ENCODE peak calls at places on chromosome 11, in nine cellular contexts. One of them, this sample, is unnamed.

GRCh38 chr11:118050208-118050891 is 26.5 kb upstream of the TMPRSS4 start:
- DNase-seq in cardiac fibroblast: no peak
- DNase-seq in AG09319: no peak
- DNase-seq in astrocyte: no peak
- DNase-seq in lung: no peak
- DNase-seq in adrenal gland: no peak
- DNase-seq in Calu3: no peak
- DNase-seq in Peyer's patch: no peak
- DNase-seq in A549: no peak
- DNase-seq in this sample: peak; percentile 63

GRCh38 chr11:104926771-104927470 is 28.7 kb upstream of the CASP12 start:
- DNase-seq in cardiac fibroblast: no peak
- DNase-seq in AG09319: no peak
- DNase-seq in astrocyte: peak; percentile 11
- DNase-seq in lung: no peak
- DNase-seq in adrenal gland: no peak
- DNase-seq in Calu3: no peak
- DNase-seq in Peyer's patch: no peak
- DNase-seq in A549: no peak
- DNase-seq in this sample: no peak

GRCh38 chr11:45964911-45965389 is 42.5 kb downstream of the LARGE2 start:
- DNase-seq in cardiac fibroblast: peak; percentile 89
- DNase-seq in AG09319: peak; percentile 45
- DNase-seq in astrocyte: peak; percentile 49
- DNase-seq in lung: peak; percentile 52
- DNase-seq in adrenal gland: peak; percentile 65
- DNase-seq in Calu3: peak; percentile 63
- DNase-seq in Peyer's patch: peak; percentile 37
- DNase-seq in A549: peak; percentile 65
- DNase-seq in this sample: no peak

GRCh38 chr11:74255741-74256369 is 55.6 kb downstream of the P4HA3 start:
- DNase-seq in cardiac fibroblast: peak; percentile 76
- DNase-seq in AG09319: peak; percentile 24
- DNase-seq in astrocyte: peak; percentile 20
- DNase-seq in lung: peak; percentile 46
- DNase-seq in adrenal gland: peak; percentile 28
- DNase-seq in Calu3: peak; percentile 37
- DNase-seq in Peyer's patch: peak; percentile 25
- DNase-seq in A549: peak; percentile 74
- DNase-seq in this sample: no peak

GRCh38 chr11:66289548-66290331 is 797 bp upstream of the YIF1A start:
- DNase-seq in cardiac fibroblast: no peak
- DNase-seq in AG09319: peak; percentile 45
- DNase-seq in astrocyte: no peak
- DNase-seq in lung: no peak
- DNase-seq in adrenal gland: peak; percentile 80
- DNase-seq in Calu3: peak; percentile 77
- DNase-seq in Peyer's patch: peak; percentile 73
- DNase-seq in A549: peak; percentile 60
- DNase-seq in this sample: peak; percentile 95

GRCh38 chr11:119337581-119338317 is 2.9 kb downstream of the C1QTNF5 start:
- DNase-seq in cardiac fibroblast: peak; percentile 60
- DNase-seq in AG09319: no peak
- DNase-seq in astrocyte: peak; percentile 67
- DNase-seq in lung: no peak
- DNase-seq in adrenal gland: no peak
- DNase-seq in Calu3: no peak
- DNase-seq in Peyer's patch: no peak
- DNase-seq in A549: no peak
- DNase-seq in this sample: no peak

GRCh38 chr11:107018274-107018901 is at the start of gene GUCY1A2:
- DNase-seq in cardiac fibroblast: peak; percentile 6
- DNase-seq in AG09319: no peak
- DNase-seq in astrocyte: peak; percentile 18
- DNase-seq in lung: no peak
- DNase-seq in adrenal gland: peak; percentile 29
- DNase-seq in Calu3: no peak
- DNase-seq in Peyer's patch: no peak
- DNase-seq in A549: no peak
- DNase-seq in this sample: no peak

GRCh38 chr11:79431535-79431934 is 9.3 kb downstream of the TENM4 start:
- DNase-seq in cardiac fibroblast: no peak
- DNase-seq in AG09319: no peak
- DNase-seq in astrocyte: peak; percentile 89
- DNase-seq in lung: no peak
- DNase-seq in adrenal gland: no peak
- DNase-seq in Calu3: no peak
- DNase-seq in Peyer's patch: no peak
- DNase-seq in A549: no peak
- DNase-seq in this sample: no peak

GRCh38 chr11:1196516-1197391 is 26.1 kb upstream of the MUC5B start:
- DNase-seq in cardiac fibroblast: no peak
- DNase-seq in AG09319: no peak
- DNase-seq in astrocyte: no peak
- DNase-seq in lung: no peak
- DNase-seq in adrenal gland: peak; percentile 1
- DNase-seq in Calu3: no peak
- DNase-seq in Peyer's patch: no peak
- DNase-seq in A549: no peak
- DNase-seq in this sample: peak; percentile 83

GRCh38 chr11:109304159-109304558 is 117.8 kb upstream of the C11orf87 start:
- DNase-seq in cardiac fibroblast: no peak
- DNase-seq in AG09319: no peak
- DNase-seq in astrocyte: peak; percentile 28
- DNase-seq in lung: no peak
- DNase-seq in adrenal gland: no peak
- DNase-seq in Calu3: no peak
- DNase-seq in Peyer's patch: no peak
- DNase-seq in A549: no peak
- DNase-seq in this sample: no peak

GRCh38 chr11:132655187-132655855 is 877.0 kb downstream of the OPCML start:
- DNase-seq in cardiac fibroblast: no peak
- DNase-seq in AG09319: no peak
- DNase-seq in astrocyte: peak; percentile 42
- DNase-seq in lung: no peak
- DNase-seq in adrenal gland: no peak
- DNase-seq in Calu3: no peak
- DNase-seq in Peyer's patch: no peak
- DNase-seq in A549: no peak
- DNase-seq in this sample: no peak

GRCh38 chr11:116732740-116733385 is 39.9 kb downstream of the BUD13 start:
- DNase-seq in cardiac fibroblast: peak; percentile 78
- DNase-seq in AG09319: no peak
- DNase-seq in astrocyte: peak; percentile 30
- DNase-seq in lung: peak; percentile 55
- DNase-seq in adrenal gland: peak; percentile 49
- DNase-seq in Calu3: peak; percentile 56
- DNase-seq in Peyer's patch: peak; percentile 54
- DNase-seq in A549: peak; percentile 67
- DNase-seq in this sample: no peak

GRCh38 chr11:65420506-65421203 is 1.9 kb upstream of the NEAT1 start:
- DNase-seq in cardiac fibroblast: no peak
- DNase-seq in AG09319: no peak
- DNase-seq in astrocyte: no peak
- DNase-seq in lung: no peak
- DNase-seq in adrenal gland: no peak
- DNase-seq in Calu3: no peak
- DNase-seq in Peyer's patch: no peak
- DNase-seq in A549: no peak
- DNase-seq in this sample: peak; percentile 19

GRCh38 chr11:115939726-115940421 is 435.7 kb upstream of the CADM1 start:
- DNase-seq in cardiac fibroblast: no peak
- DNase-seq in AG09319: no peak
- DNase-seq in astrocyte: no peak
- DNase-seq in lung: no peak
- DNase-seq in adrenal gland: no peak
- DNase-seq in Calu3: no peak
- DNase-seq in Peyer's patch: no peak
- DNase-seq in A549: no peak
- DNase-seq in this sample: no peak

GRCh38 chr11:8338138-8338537 is 74.5 kb upstream of the LMO1 start:
- DNase-seq in cardiac fibroblast: peak; percentile 32
- DNase-seq in AG09319: no peak
- DNase-seq in astrocyte: no peak
- DNase-seq in lung: no peak
- DNase-seq in adrenal gland: peak; percentile 58
- DNase-seq in Calu3: peak; percentile 61
- DNase-seq in Peyer's patch: peak; percentile 19
- DNase-seq in A549: peak; percentile 77
- DNase-seq in this sample: no peak
- TF ChIP-seq CTCF in cardiac fibroblast: peak; percentile 67
- TF ChIP-seq CTCF in AG09319: peak; percentile 63
- TF ChIP-seq CTCF in astrocyte: peak; percentile 57
- TF ChIP-seq CTCF in lung: no peak
- TF ChIP-seq CTCF in adrenal gland: peak; percentile 68
- TF ChIP-seq CTCF in Calu3: peak; percentile 60
- TF ChIP-seq CTCF in Peyer's patch: no peak
- TF ChIP-seq CTCF in A549: peak; percentile 71
- TF ChIP-seq CTCF in this sample: peak; percentile 68

GRCh38 chr11:17933710-17934109 is 79.1 kb downstream of the SERGEF start:
- DNase-seq in cardiac fibroblast: no peak
- DNase-seq in AG09319: no peak
- DNase-seq in astrocyte: no peak
- DNase-seq in lung: no peak
- DNase-seq in adrenal gland: no peak
- DNase-seq in Calu3: no peak
- DNase-seq in Peyer's patch: no peak
- DNase-seq in A549: no peak
- DNase-seq in this sample: no peak

GRCh38 chr11:17936790-17937189 is 76.1 kb downstream of the SERGEF start:
- DNase-seq in cardiac fibroblast: no peak
- DNase-seq in AG09319: no peak
- DNase-seq in astrocyte: no peak
- DNase-seq in lung: no peak
- DNase-seq in adrenal gland: no peak
- DNase-seq in Calu3: no peak
- DNase-seq in Peyer's patch: no peak
- DNase-seq in A549: no peak
- DNase-seq in this sample: no peak

GRCh38 chr11:17934194-17934593 is 78.7 kb downstream of the SERGEF start:
- DNase-seq in cardiac fibroblast: no peak
- DNase-seq in AG09319: no peak
- DNase-seq in astrocyte: no peak
- DNase-seq in lung: no peak
- DNase-seq in adrenal gland: no peak
- DNase-seq in Calu3: no peak
- DNase-seq in Peyer's patch: no peak
- DNase-seq in A549: no peak
- DNase-seq in this sample: no peak

DNA sequence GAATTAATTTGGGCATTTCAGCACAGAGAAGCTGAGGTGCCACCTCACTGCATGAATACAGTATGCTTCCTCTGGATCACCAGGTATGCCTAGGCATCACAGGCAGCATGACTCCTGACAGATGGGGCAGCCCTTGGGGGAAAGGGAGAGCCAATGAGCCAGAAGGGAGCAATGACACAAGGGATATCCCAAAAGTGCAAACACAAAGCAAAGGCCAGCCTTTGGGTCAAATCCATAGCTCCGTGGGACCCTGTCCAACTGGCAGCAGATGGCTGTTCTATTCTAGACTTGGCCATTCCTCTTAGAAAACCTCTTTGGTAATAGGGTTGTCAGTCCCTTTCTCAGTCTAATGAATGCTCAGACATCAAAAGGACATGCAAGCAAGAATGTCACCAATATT is 73.3 kb downstream of the SERGEF start:
- DNase-seq in cardiac fibroblast: no peak
- DNase-seq in AG09319: no peak
- DNase-seq in astrocyte: no peak
- DNase-seq in lung: no peak
- DNase-seq in adrenal gland: no peak
- DNase-seq in Calu3: no peak
- DNase-seq in Peyer's patch: no peak
- DNase-seq in A549: no peak
- DNase-seq in this sample: no peak
- TF ChIP-seq CTCF in cardiac fibroblast: no peak
- TF ChIP-seq CTCF in AG09319: no peak
- TF ChIP-seq CTCF in astrocyte: no peak
- TF ChIP-seq CTCF in lung: no peak
- TF ChIP-seq CTCF in adrenal gland: no peak
- TF ChIP-seq CTCF in Calu3: no peak
- TF ChIP-seq CTCF in Peyer's patch: no peak
- TF ChIP-seq CTCF in A549: no peak
- TF ChIP-seq CTCF in this sample: no peak

GRCh38 chr11:28529540-28530410 is 421.6 kb downstream of the METTL15 start:
- DNase-seq in cardiac fibroblast: peak; percentile 79
- DNase-seq in AG09319: peak; percentile 27
- DNase-seq in astrocyte: peak; percentile 56
- DNase-seq in lung: no peak
- DNase-seq in adrenal gland: no peak
- DNase-seq in Calu3: peak; percentile 22
- DNase-seq in Peyer's patch: no peak
- DNase-seq in A549: no peak
- DNase-seq in this sample: no peak
- TF ChIP-seq CTCF in cardiac fibroblast: peak; percentile 30
- TF ChIP-seq CTCF in AG09319: peak; percentile 18
- TF ChIP-seq CTCF in astrocyte: peak; percentile 27
- TF ChIP-seq CTCF in lung: no peak
- TF ChIP-seq CTCF in adrenal gland: peak; percentile 42
- TF ChIP-seq CTCF in Calu3: peak; percentile 10
- TF ChIP-seq CTCF in Peyer's patch: no peak
- TF ChIP-seq CTCF in A549: peak; percentile 21
- TF ChIP-seq CTCF in this sample: peak; percentile 58

GRCh38 chr11:48040830-48041444 is 60.6 kb downstream of the PTPRJ start:
- DNase-seq in cardiac fibroblast: no peak
- DNase-seq in AG09319: no peak
- DNase-seq in astrocyte: no peak
- DNase-seq in lung: no peak
- DNase-seq in adrenal gland: no peak
- DNase-seq in Calu3: no peak
- DNase-seq in Peyer's patch: no peak
- DNase-seq in A549: no peak
- DNase-seq in this sample: no peak
- TF ChIP-seq CTCF in cardiac fibroblast: no peak
- TF ChIP-seq CTCF in AG09319: no peak
- TF ChIP-seq CTCF in astrocyte: no peak
- TF ChIP-seq CTCF in lung: no peak
- TF ChIP-seq CTCF in adrenal gland: no peak
- TF ChIP-seq CTCF in Calu3: no peak
- TF ChIP-seq CTCF in Peyer's patch: no peak
- TF ChIP-seq CTCF in A549: no peak
- TF ChIP-seq CTCF in this sample: no peak